ENCODE peak calls at places on chromosomes 13 and 19, in four cellular contexts. Y, E, Q and A are unnamed samples.
A peak's percentile ranks its signal among the peaks of the same experiment; 100 is the strongest.

GRCh38 chr19:56091066-56091490 is 30.0 kb downstream of the ZNF787 start:
- DNase-seq in E (no peak), Q (no peak), Y (no peak), A (no peak)

GRCh38 chr19:38278751-38279150 is 14.4 kb downstream of the SPINT2 start:
- DNase-seq in Q (no peak), E (no peak), Y (no peak), A (no peak)

GRCh38 chr13:77729502-77730221 is 32.2 kb downstream of the SLAIN1 start:
- DNase-seq in E (peak; percentile 64), Y (no peak), Q (no peak), A (no peak)

GRCh38 chr19:36489920-36490415 is 607 bp upstream of the ZNF566 start:
- DNase-seq in Y (peak; percentile 90), E (peak; percentile 73), Q (peak; percentile 94), A (no peak)

GRCh38 chr13:59982631-59983382 is 180.9 kb downstream of the DIAPH3 start:
- DNase-seq in E (no peak), Y (no peak), Q (no peak), A (no peak)

GRCh38 chr13:105665284-105665683 is 870.2 kb downstream of the EFNB2 start:
- DNase-seq in Y (no peak), E (no peak), Q (no peak), A (no peak)

GRCh38 chr19:49489601-49490167 is 2.3 kb downstream of the RPL13A start:
- DNase-seq in Q (peak; percentile 75), Y (peak; percentile 25), E (no peak), A (no peak)

GRCh38 chr19:2059422-2060201 is 8.6 kb upstream of the MKNK2 start:
- DNase-seq in E (no peak), Y (peak; percentile 65), Q (peak; percentile 89), A (no peak)

GRCh38 chr13:111280226-111280625 is 40.2 kb upstream of the TEX29 start:
- DNase-seq in Y (no peak), Q (no peak), E (no peak), A (no peak)

GRCh38 chr19:54201980-54202379 is 1.3 kb downstream of the RPS9 start:
- DNase-seq in Q (no peak), E (no peak), Y (no peak), A (no peak)

GRCh38 chr13:27868639-27869435 is 51.0 kb upstream of the PDX1 start:
- DNase-seq in Q (no peak), E (no peak), Y (no peak), A (no peak)

GRCh38 chr13:112822851-112823250 is 133.0 kb downstream of the ATP11A start:
- DNase-seq in Q (no peak), Y (no peak), E (no peak), A (no peak)

GRCh38 chr13:111384441-111385181 is 64.2 kb downstream of the TEX29 start:
- DNase-seq in Q (no peak), Y (no peak), E (no peak), A (no peak)

GRCh38 chr13:34561033-34561432 is 381.0 kb upstream of the NBEA start:
- DNase-seq in E (no peak), Q (no peak), Y (no peak), A (no peak)

GRCh38 chr19:32318884-32319520 is 26.4 kb upstream of the ZNF507 start:
- DNase-seq in E (no peak), Q (no peak), Y (peak; percentile 50), A (no peak)

GRCh38 chr19:35134601-35135091 is at the start of gene LGI4:
- DNase-seq in Q (no peak), Y (no peak), E (no peak), A (no peak)

GRCh38 chr13:83692800-83693199 is 189.5 kb downstream of the SLITRK1 start:
- DNase-seq in Q (no peak), E (no peak), Y (no peak), A (no peak)

GRCh38 chr13:93857126-93857525 is 622.4 kb downstream of the DCT start:
- DNase-seq in E (no peak), Q (no peak), Y (no peak), A (no peak)

GRCh38 chr19:16417660-16418596 is 53.8 kb downstream of the EPS15L1 start:
- DNase-seq in E (no peak), Y (peak; percentile 77), Q (peak; percentile 30), A (peak; percentile 72)

GRCh38 chr19:19343762-19344161 is 23.1 kb downstream of the MAU2 start:
- DNase-seq in Y (no peak), E (no peak), Q (no peak), A (no peak)
- TF ChIP-seq JUND in Y (no peak), E (no peak), Q (no peak), A (no peak)

GRCh38 chr13:42355118-42355840 is 83.3 kb downstream of the AKAP11 start:
- DNase-seq in Q (no peak), Y (no peak), E (no peak), A (no peak)
- TF ChIP-seq SP1 in Q (no peak), Y (no peak), E (no peak), A (no peak)

DNA sequence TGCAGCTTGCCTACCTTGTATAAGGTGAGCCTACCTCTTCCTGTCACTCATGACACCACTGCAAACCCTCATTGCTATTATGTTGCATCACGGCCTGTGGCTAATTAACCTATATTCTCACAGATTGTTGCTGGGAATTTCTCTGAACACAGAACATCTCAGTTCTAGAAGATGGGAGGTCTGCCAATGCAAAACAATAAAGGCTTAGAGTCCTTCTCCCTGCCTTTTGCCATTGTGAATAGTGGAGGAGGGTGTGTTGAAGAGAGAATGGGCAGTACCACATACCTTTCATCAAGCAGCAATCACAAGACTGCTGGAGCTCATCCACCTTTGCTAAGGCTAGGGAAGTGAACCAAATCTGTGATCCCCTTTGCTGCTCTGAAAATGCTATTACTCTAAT is 34.4 kb downstream of the WDFY2 start:
- DNase-seq in E (no peak), Y (no peak), Q (no peak), A (no peak)
- TF ChIP-seq ATF2 in E (no peak), Y (no peak), Q (no peak), A (no peak)

GRCh38 chr19:40806385-40807146 is 7.6 kb downstream of the EGLN2 start:
- DNase-seq in Q (peak; percentile 66), Y (peak; percentile 87), E (no peak), A (peak; percentile 90)
- TF ChIP-seq JUND in Q (no peak), Y (peak; percentile 64), E (no peak), A (peak; percentile 89)

GRCh38 chr13:97004886-97005285 is 10.6 kb upstream of the OXGR1 start:
- DNase-seq in E (no peak), Q (no peak), Y (no peak), A (no peak)
- TF ChIP-seq SP1 in E (no peak), Q (no peak), Y (no peak), A (no peak)

DNA sequence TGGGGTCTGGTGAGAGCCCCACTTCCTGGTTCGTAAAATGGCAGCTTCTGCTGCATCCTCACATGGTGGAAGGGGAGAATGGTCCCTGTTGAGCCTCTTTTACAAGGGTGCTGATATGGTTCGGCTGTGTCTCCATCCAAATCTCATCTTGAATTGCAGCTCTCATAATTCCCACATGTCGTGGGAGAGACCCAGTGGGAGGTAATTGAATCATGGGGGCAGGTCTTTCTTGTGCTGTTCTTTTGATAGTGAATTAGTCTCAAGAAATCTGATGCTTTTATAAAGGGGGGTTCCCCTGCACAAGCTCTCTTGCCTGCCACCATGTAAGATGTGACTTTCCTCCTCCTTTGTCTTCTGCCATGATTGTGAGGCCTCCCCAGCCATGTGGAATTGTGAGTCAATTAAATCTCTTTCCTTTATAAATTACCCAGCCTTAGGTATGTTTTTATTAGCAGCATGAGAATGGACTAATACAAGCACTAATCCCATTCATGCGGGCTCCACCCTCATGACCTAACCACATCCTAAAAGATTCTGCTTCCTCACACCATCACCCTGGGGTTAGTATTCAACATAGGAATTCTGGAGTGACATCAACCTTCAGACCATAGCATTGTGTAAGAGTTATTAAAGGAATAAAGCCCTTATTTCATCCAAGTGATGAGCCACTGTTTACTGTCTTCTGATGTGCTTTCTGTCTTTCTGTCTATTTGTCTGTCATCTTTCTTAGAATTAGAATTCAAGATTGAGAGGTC is 159.0 kb upstream of the IRS2 start:
- DNase-seq in Q (no peak), Y (no peak), E (no peak), A (no peak)
- TF ChIP-seq ATF2 in Q (no peak), Y (no peak), E (no peak), A (no peak)

DNA sequence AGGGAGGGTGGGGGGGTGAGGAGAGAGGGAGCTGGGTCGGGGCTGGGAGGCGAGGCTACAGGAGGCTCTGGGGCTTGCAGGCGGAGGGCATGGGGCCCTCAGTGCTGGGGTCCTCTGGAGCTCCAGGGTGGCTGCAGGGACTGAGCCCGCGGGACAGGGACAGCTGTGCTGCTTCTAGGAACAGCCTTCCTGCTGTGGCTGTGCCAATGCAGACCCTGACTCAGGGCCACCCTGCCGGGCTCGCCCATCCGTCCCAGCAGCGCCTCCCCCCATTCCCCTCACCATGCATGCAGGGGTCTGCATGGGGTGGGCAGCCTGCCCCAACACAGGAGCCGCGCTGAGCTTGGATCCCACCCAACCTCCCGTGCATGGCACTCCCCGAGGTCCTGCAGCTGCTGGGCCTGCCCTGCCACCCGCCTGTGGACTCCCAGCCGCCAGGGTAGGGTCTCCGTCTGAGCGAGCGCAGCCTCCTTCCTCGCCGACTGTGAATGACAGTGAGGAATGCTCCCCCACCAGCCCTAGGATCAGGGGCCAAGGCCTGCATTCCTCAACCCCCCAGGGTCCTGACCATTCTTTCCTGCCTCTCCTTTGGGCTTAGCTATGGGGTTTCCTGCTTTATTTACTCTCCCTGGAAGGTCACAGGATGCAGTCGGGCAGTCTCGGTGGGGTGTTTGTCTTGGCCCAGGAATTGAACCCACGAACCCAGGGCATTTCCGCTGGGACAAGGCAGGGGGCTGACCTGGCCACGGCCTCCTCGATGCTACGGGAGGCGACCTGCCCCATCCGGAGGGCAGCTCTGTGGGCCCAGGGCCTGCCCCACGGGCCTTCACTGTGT is 23.4 kb downstream of the CEBPG start:
- DNase-seq in Y (no peak), E (no peak), Q (peak; percentile 95), A (no peak)
- TF ChIP-seq JUND in Y (no peak), E (no peak), Q (peak; percentile 87), A (no peak)

GRCh38 chr13:107884564-107884963 is 330.8 kb downstream of the LIG4 start:
- DNase-seq in E (no peak), Q (no peak), Y (peak; percentile 51), A (no peak)
- TF ChIP-seq SP1 in E (no peak), Q (no peak), Y (no peak), A (no peak)